ENCODE peak calls at places on chromosomes 3 and 15, in seven cellular contexts. F is astrocyte, Y is transverse colon, H is lung, L is ovary, T is right cardiac atrium, R is cardiac muscle cell. B is an unnamed sample. For H3K4me1, the result is how much of the 10 kb centered on the place peaks cover.

GRCh38 chr3:169430687-169431404 is 232.7 kb downstream of the MECOM start:
- DNase-seq in Y (no peak), F (peak), L (no peak), T (peak), R (no peak), H (no peak), B (no peak)

GRCh38 chr15:63030101-63030528 is 12.4 kb upstream of the TPM1 start:
- DNase-seq in L (no peak), T (peak), H (peak), F (peak), Y (no peak), R (no peak), B (no peak)

GRCh38 chr15:101049282-101049681 is 130.1 kb downstream of the LRRK1 start:
- DNase-seq in T (no peak), L (peak), H (no peak), Y (peak), F (no peak), R (no peak), B (no peak)

GRCh38 chr3:134677196-134677986 is 26.6 kb upstream of the KY start:
- DNase-seq in Y (no peak), F (no peak), H (no peak), T (no peak), R (peak), L (no peak), B (peak)

GRCh38 chr3:159380891-159381290 is 579.0 kb downstream of the MFSD1 start:
- DNase-seq in H (no peak), F (no peak), T (no peak), R (no peak), Y (no peak), L (no peak), B (no peak)

GRCh38 chr3:134228035-134228434 is 22.6 kb downstream of the RYK start:
- DNase-seq in F (no peak), L (no peak), H (no peak), Y (no peak), T (no peak), R (no peak), B (no peak)

GRCh38 chr15:62847900-62848489 is 194.6 kb upstream of the TPM1 start:
- DNase-seq in F (peak), R (peak), T (peak), Y (peak), L (peak), H (peak), B (peak)

GRCh38 chr3:99330924-99331532 is 307.4 kb upstream of the COL8A1 start:
- DNase-seq in T (no peak), H (no peak), F (peak), L (no peak), R (no peak), Y (no peak), B (no peak)

GRCh38 chr3:141377377-141377776 is 9.1 kb downstream of the ZBTB38 start:
- DNase-seq in T (no peak), H (no peak), L (no peak), F (no peak), Y (no peak), R (no peak), B (no peak)

GRCh38 chr3:45545476-45545875 is 49.1 kb upstream of the LIMD1 start:
- DNase-seq in H (no peak), T (peak), R (no peak), F (no peak), L (no peak), Y (no peak), B (no peak)

GRCh38 chr15:38758001-38758400 is 193.4 kb upstream of the RASGRP1 start:
- DNase-seq in Y (no peak), R (peak), H (no peak), L (no peak), F (peak), T (no peak), B (no peak)

GRCh38 chr3:130516645-130517512 is at the start of gene COL6A6:
- DNase-seq in L (peak), Y (no peak), R (peak), H (no peak), F (no peak), T (peak), B (no peak)

GRCh38 chr3:194379231-194379630 is 9.7 kb upstream of the LRRC15 start:
- DNase-seq in T (no peak), F (no peak), L (no peak), H (no peak), R (no peak), Y (no peak), B (no peak)

GRCh38 chr3:45123030-45123429 is 23.1 kb downstream of the CDCP1 start:
- DNase-seq in R (no peak), H (no peak), F (peak), T (no peak), L (no peak), Y (no peak), B (no peak)

GRCh38 chr3:112088944-112089343 is 2.8 kb downstream of the C3orf52 start:
- DNase-seq in T (no peak), H (no peak), R (no peak), Y (no peak), F (no peak), L (no peak), B (no peak)

GRCh38 chr3:112089956-112090898 is 4.0 kb downstream of the C3orf52 start:
- DNase-seq in T (no peak), L (no peak), H (no peak), R (no peak), F (no peak), Y (no peak), B (no peak)

GRCh38 chr3:112086857-112087524 is 802 bp downstream of the C3orf52 start:
- DNase-seq in Y (no peak), T (no peak), F (peak), H (no peak), L (no peak), R (peak), B (no peak)

GRCh38 chr3:112086018-112086854 is at the start of gene C3orf52:
- DNase-seq in L (peak), H (peak), Y (peak), T (peak), F (peak), R (peak), B (peak)

GRCh38 chr3:112087746-112088145 is 1.6 kb downstream of the C3orf52 start:
- DNase-seq in R (no peak), H (no peak), Y (no peak), L (no peak), F (no peak), T (no peak), B (no peak)
- H3K4me1 ChIP-seq in R (half or more), H (under half), Y (under half), L (under half), F (under half), T (under half), B (under half)

GRCh38 chr3:20055020-20055775 is 15.0 kb downstream of the KAT2B start:
- DNase-seq in T (no peak), F (no peak), Y (no peak), R (no peak), L (no peak), H (no peak), B (no peak)
- H3K4me1 ChIP-seq in T (under half), F (under half), Y (under half), R (under half), L (under half), H (under half), B (under half)

GRCh38 chr15:66702770-66703539 is 919 bp downstream of the SMAD6 start:
- DNase-seq in H (no peak), F (peak), R (peak), Y (peak), T (peak), L (peak), B (peak)
- H3K4me1 ChIP-seq in H (under half), F (under half), R (under half), Y (under half), T (under half), L (under half), B (under half)

DNA sequence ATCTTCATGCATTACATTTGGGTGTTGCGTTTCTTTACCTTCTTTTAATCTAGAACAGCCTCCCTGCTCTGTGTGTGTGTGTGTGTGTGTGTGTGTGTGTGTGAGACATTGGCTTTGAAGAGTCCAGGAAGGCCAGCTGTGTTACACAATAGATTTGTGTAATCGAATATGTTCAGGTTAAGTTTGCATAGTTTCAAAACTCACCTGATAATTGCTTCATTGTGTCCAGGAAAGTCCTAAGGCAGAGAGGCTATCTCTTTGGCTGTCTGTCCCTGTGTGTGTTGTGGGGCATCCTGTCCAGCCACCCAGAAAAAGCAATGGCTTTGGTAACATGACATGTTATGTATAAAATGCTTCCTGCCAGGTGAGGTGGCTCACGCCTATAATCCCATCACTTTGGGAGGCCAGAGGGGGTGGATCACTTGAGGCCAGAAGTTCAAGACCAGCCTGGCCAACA is 37.5 kb downstream of the ZNF710 start:
- DNase-seq in T (no peak), F (no peak), Y (no peak), L (no peak), H (no peak), R (no peak), B (no peak)
- H3K4me1 ChIP-seq in T (under half), F (under half), Y (under half), L (under half), H (under half), R (under half), B (under half)

B was measured in thyroid gland.